ENCODE peak calls at places on chromosomes 4 and X, in seven cellular contexts. Z is HCT116, R is A549, X is K562, P is H1, Y is HepG2, N is GM12878. H is an unnamed sample.
A peak's percentile ranks its signal among the peaks of the same experiment; 100 is the strongest.

GRCh38 chr4:74934016-74934821 is 1.3 kb downstream of the PARM1 start:
- DNase-seq in Z (no peak), R (no peak), X (no peak), P (no peak), Y (no peak), N (no peak), H (no peak)

GRCh38 chrX:18146954-18147353 is 73.7 kb downstream of the BEND2 start:
- DNase-seq in Z (no peak), R (no peak), X (peak; percentile 15), P (no peak), Y (peak; percentile 1), N (no peak), H (peak; percentile 14)

GRCh38 chr4:13920901-13921300 is 293.4 kb upstream of the BOD1L1 start:
- DNase-seq in Z (no peak), R (peak; percentile 70), X (no peak), P (peak; percentile 54), Y (peak; percentile 16), N (no peak), H (peak; percentile 30)

GRCh38 chr4:38661371-38661770 is 2.6 kb upstream of the KLF3 start:
- DNase-seq in Z (no peak), R (no peak), X (no peak), P (no peak), Y (no peak), N (no peak), H (no peak)

GRCh38 chr4:17317526-17317925 is 194.4 kb downstream of the QDPR start:
- DNase-seq in Z (no peak), R (no peak), X (no peak), P (no peak), Y (no peak), N (no peak), H (no peak)

GRCh38 chrX:78801522-78801921 is 54.0 kb downstream of the LPAR4 start:
- DNase-seq in Z (no peak), R (no peak), X (no peak), P (no peak), Y (no peak), N (no peak), H (no peak)

GRCh38 chr4:124948976-124949597 is 236.6 kb upstream of the ANKRD50 start:
- DNase-seq in Z (no peak), R (no peak), X (no peak), P (no peak), Y (no peak), N (no peak), H (no peak)

GRCh38 chr4:31246856-31247255 is 526.7 kb downstream of the PCDH7 start:
- DNase-seq in Z (no peak), R (no peak), X (no peak), P (no peak), Y (no peak), N (no peak), H (no peak)

GRCh38 chr4:127498366-127498765 is 134.4 kb upstream of the INTU start:
- DNase-seq in Z (no peak), R (no peak), X (no peak), P (no peak), Y (no peak), N (no peak), H (no peak)

GRCh38 chr4:130124066-130124465 is 1028.1 kb downstream of the C4orf33 start:
- DNase-seq in Z (no peak), R (no peak), X (no peak), P (no peak), Y (no peak), N (no peak), H (no peak)

GRCh38 chr4:20944451-20944850 is 244.2 kb downstream of the PACRGL start:
- DNase-seq in Z (no peak), R (no peak), X (no peak), P (no peak), Y (no peak), N (no peak), H (no peak)

GRCh38 chr4:140858897-140859296 is 102.7 kb upstream of the TBC1D9 start:
- DNase-seq in Z (no peak), R (no peak), X (no peak), P (no peak), Y (no peak), N (no peak), H (no peak)

DNA sequence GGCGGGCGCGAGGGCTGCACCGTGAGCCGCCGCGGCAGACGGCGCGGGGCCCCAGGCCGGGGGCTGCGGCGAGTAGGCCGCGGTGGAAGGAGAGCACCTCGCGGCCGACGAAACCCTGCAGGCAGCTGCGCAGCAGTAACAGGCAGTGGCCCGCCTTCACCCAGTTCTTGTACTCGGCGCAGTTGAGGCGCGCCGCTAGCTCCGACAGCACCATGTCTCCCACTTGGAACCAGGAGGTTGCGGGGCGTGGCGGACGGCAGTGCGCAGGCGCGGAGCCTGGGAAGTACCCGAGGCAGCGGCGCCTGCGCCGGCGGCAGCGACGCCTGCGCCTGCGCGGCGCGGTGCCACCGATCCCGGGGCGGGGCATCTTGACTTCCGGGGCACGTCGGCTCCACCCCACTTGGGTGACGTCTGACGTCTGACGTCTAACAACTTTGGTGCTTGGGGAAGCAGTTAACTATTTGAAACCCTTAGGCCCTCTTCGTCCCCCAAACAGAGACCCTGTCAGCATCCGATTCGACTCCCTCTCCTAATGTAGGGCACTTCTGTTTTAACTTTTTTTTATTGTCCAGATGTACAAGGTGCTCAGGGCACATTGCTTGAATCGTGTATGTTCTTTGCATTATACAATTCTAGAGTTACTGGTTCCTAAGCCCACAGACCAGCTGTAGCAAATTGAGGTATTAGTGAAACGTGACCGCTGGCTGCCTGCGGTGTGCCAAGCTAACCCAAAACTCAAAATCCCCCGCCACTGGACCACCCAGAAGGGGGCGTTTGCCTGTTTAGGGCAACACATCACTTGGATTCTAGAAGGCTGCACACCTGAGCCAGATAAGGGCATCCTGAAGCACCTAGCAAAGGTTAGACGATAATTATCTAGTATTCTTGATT is at the start of gene CXorf38:
- DNase-seq in Z (peak; percentile 66), R (peak; percentile 69), X (peak; percentile 94), P (peak; percentile 65), Y (peak; percentile 69), N (peak; percentile 68), H (peak; percentile 87)
- TF ChIP-seq POLR2A in Z (peak; percentile 37), R (peak; percentile 65), X (peak; percentile 59), P (peak; percentile 67), Y (peak; percentile 20), N (peak; percentile 92), H (peak; percentile 49)

GRCh38 chrX:48083706-48084105 is 12.3 kb upstream of the ZNF630 start:
- DNase-seq in Z (no peak), R (no peak), X (no peak), P (no peak), Y (no peak), N (no peak), H (no peak)

GRCh38 chrX:48086119-48086518 is 14.7 kb upstream of the ZNF630 start:
- DNase-seq in Z (peak; percentile 8), R (no peak), X (no peak), P (no peak), Y (peak; percentile 27), N (no peak), H (no peak)

GRCh38 chrX:48083212-48083611 is 11.8 kb upstream of the ZNF630 start:
- DNase-seq in Z (peak; percentile 26), R (peak; percentile 50), X (peak; percentile 57), P (peak; percentile 9), Y (peak; percentile 6), N (no peak), H (peak; percentile 69)
- TF ChIP-seq MAX in Z (no peak), R (no peak), X (no peak), P (no peak), Y (no peak), N (no peak), H (no peak)

DNA sequence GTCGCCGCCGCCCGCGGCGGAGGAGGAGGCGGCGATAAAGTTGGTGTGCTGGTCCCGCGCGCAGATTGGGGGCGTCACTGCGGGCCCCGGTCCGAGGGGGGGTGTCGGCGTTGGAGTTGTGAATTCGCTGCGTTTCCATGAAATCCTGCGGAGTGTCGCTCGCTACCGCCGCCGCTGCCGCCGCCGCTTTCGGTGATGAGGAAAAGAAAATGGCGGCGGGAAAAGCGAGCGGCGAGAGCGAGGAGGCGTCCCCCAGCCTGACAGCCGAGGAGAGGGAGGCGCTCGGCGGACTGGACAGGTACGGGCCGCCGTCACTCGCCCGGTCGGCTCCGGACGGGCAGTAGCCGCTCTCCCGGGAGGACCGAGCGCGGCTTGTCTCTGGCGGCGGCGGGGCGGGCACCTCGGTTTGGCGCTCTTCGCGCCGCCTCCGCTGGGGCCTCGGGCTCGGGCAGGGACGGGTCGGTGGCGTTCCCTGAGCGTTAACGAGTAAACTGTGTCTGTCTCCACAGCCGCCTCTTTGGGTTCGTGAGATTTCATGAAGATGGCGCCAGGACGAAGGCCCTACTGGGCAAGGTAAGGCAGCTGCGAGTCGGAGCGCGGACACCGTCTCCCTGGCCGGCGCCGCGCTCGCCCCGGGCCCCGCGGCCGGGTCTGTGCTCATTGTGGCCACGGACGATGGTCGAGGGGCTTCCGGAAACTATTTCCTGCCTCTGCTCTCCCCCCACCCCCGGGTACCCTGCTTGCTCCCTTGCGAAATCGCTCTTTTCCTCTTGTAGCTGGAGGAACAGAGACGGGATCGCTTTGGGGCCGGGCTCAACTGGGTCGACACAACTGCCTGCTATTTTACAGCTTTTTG is 655 bp downstream of the KDM6A start:
- DNase-seq in Z (no peak), R (no peak), X (peak; percentile 29), P (no peak), Y (no peak), N (no peak), H (peak; percentile 87)
- TF ChIP-seq POLR2A in Z (no peak), R (no peak), X (peak; percentile 17), P (no peak), Y (no peak), N (peak; percentile 66), H (peak; percentile 67)

DNA sequence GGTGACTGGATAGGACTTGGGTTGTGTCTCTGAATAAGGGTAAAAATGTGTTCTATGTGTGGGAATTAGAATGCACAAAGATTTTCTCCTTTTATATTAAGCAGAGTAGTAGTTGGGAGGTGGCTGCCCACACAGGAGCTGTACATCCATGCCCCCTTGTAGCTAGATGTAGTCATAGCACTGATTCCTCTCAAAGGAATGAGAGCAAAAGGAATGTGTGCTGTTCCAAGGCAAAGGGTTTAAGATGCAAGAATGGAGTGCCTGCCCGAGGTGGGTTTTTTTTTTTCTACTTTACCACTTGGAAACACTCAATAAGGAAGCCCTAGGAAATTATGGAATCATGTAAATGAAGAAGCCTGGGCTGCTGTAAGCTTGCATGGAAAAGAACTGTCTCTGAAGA is 2183.2 kb upstream of the AGA start:
- DNase-seq in Z (no peak), R (no peak), X (no peak), P (no peak), Y (no peak), N (no peak), H (no peak)
- TF ChIP-seq MAX in Z (no peak), R (no peak), X (no peak), P (no peak), Y (no peak), N (no peak), H (no peak)

GRCh38 chrX:150872773-150873336 is 25.6 kb downstream of the CD99L2 start:
- DNase-seq in Z (no peak), R (no peak), X (no peak), P (no peak), Y (no peak), N (no peak), H (no peak)

GRCh38 chrX:150870487-150871340 is 27.8 kb downstream of the CD99L2 start:
- DNase-seq in Z (no peak), R (no peak), X (no peak), P (no peak), Y (no peak), N (no peak), H (peak; percentile 61)

GRCh38 chrX:150873616-150874015 is 24.9 kb downstream of the CD99L2 start:
- DNase-seq in Z (peak; percentile 6), R (no peak), X (no peak), P (no peak), Y (no peak), N (no peak), H (peak; percentile 11)

GRCh38 chrX:150871341-150871811 is 27.1 kb downstream of the CD99L2 start:
- DNase-seq in Z (no peak), R (no peak), X (no peak), P (no peak), Y (no peak), N (no peak), H (no peak)

GRCh38 chrX:150874448-150874847 is 24.0 kb downstream of the CD99L2 start:
- DNase-seq in Z (no peak), R (no peak), X (no peak), P (no peak), Y (no peak), N (no peak), H (no peak)
- TF ChIP-seq POLR2A in Z (no peak), R (no peak), X (no peak), P (no peak), Y (no peak), N (no peak), H (no peak)